ENCODE peak calls at places on chromosomes 11 and 22, in four cellular contexts. B is ovary, T is lower leg skin, Y is IMR-90. D is an unnamed sample.

GRCh38 chr22:40413873-40414272 is 43.5 kb downstream of the SGSM3 start:
- DNase-seq in B (no peak), T (no peak), Y (no peak), D (no peak)

GRCh38 chr11:127217941-127218615 is 217.5 kb upstream of the KIRREL3 start:
- DNase-seq in B (no peak), T (no peak), Y (no peak), D (no peak)

GRCh38 chr11:22130462-22131053 is 62.3 kb upstream of the ANO5 start:
- DNase-seq in B (no peak), T (no peak), Y (no peak), D (no peak)

GRCh38 chr22:43742551-43742950 is 69.6 kb downstream of the EFCAB6 start:
- DNase-seq in B (no peak), T (no peak), Y (no peak), D (no peak)

GRCh38 chr11:102666331-102666957 is 39.1 kb downstream of the MMP27 start:
- DNase-seq in B (no peak), T (no peak), Y (peak), D (no peak)

GRCh38 chr11:81975261-81975900 is 758.3 kb downstream of the FAM181B start:
- DNase-seq in B (no peak), T (no peak), Y (no peak), D (no peak)

GRCh38 chr22:36612458-36612857 is 83.5 kb upstream of the EIF3D start:
- DNase-seq in B (no peak), T (no peak), Y (peak), D (no peak)

GRCh38 chr11:13983081-13983751 is 20.7 kb downstream of the SPON1 start:
- DNase-seq in B (peak), T (no peak), Y (peak), D (no peak)

GRCh38 chr22:35367331-35367886 is 13.5 kb upstream of the HMOX1 start:
- DNase-seq in B (no peak), T (no peak), Y (no peak), D (no peak)

GRCh38 chr11:134026655-134027343 is 42.1 kb upstream of the JAM3 start:
- DNase-seq in B (no peak), T (no peak), Y (no peak), D (no peak)

GRCh38 chr11:68780829-68781228 is 29.5 kb upstream of the TESMIN start:
- DNase-seq in B (no peak), T (no peak), Y (no peak), D (no peak)

GRCh38 chr22:49628351-49629023 is 199.2 kb downstream of the BRD1 start:
- DNase-seq in B (no peak), T (no peak), Y (no peak), D (no peak)

GRCh38 chr22:19664951-19665783 is 49.1 kb upstream of the SEPTIN5 start:
- DNase-seq in B (no peak), T (peak), Y (no peak), D (no peak)

GRCh38 chr11:77471520-77472234 is 2.2 kb downstream of the PAK1 start:
- DNase-seq in B (no peak), T (no peak), Y (no peak), D (no peak)

GRCh38 chr11:134358165-134358852 is 26.5 kb downstream of the GLB1L2 start:
- DNase-seq in B (no peak), T (peak), Y (no peak), D (no peak)

GRCh38 chr11:1202154-1202775 is 20.6 kb upstream of the MUC5B start:
- DNase-seq in B (no peak), T (peak), Y (no peak), D (no peak)

GRCh38 chr11:134645576-134645975 is 233.5 kb upstream of the B3GAT1 start:
- DNase-seq in B (no peak), T (peak), Y (no peak), D (no peak)

GRCh38 chr22:38176170-38176741 is 5.4 kb downstream of the PLA2G6 start:
- DNase-seq in B (peak), T (peak), Y (peak), D (no peak)

GRCh38 chr11:109308551-109308950 is 113.4 kb upstream of the C11orf87 start:
- DNase-seq in B (no peak), T (no peak), Y (no peak), D (no peak)

GRCh38 chr11:70028147-70028855 is 49.8 kb upstream of the ANO1 start:
- DNase-seq in B (no peak), T (peak), Y (no peak), D (no peak)

GRCh38 chr11:70026726-70027125 is 51.4 kb upstream of the ANO1 start:
- DNase-seq in B (no peak), T (peak), Y (no peak), D (no peak)

GRCh38 chr11:70029831-70030811 is 48.0 kb upstream of the ANO1 start:
- DNase-seq in B (no peak), T (peak), Y (no peak), D (no peak)

GRCh38 chr11:70027451-70027850 is 50.7 kb upstream of the ANO1 start:
- DNase-seq in B (no peak), T (peak), Y (no peak), D (no peak)

DNA sequence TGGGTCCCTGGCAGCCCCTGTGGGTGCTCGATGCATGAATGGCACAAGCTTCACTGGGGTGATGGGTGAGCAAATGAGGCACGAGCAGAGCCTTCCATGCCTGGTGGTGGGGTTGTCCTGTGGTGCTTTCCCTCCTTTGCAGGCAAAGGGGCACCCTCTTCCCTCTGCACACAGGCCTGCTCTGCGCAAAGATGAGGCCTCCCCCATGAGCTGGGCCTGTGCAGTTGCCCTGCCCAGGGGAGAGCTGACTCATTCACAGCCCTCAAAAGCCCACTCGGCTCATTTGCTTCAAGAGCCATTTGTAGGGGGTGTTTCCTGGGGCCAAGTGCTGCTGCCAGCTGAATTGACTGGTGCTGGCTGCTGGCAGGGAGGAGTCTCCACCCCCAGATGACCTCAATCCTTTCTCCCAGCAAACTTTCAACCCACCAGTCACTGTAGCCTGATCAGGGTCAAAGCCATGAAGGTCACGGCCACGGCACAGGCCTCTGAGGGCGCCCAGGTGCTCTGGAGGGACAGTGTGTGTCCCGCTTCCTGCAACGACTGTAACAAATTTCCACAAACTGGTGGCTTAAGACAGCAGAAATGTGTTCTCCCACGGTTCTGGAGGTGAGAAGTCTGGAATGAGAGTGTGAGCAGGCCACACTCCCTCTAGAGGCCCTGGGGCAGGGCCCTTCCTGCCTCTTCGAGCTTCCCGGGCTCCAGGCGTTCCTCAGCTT is 48.8 kb upstream of the ANO1 start:
- DNase-seq in B (no peak), T (peak), Y (no peak), D (no peak)
- TF ChIP-seq POLR2A in B (no peak), T (no peak), Y (no peak), D (no peak)

GRCh38 chr11:128476729-128477128 is 110.6 kb downstream of the ETS1 start:
- DNase-seq in B (no peak), T (no peak), Y (no peak), D (no peak)
- TF ChIP-seq POLR2A in B (no peak), T (no peak), Y (no peak), D (no peak)

DNA sequence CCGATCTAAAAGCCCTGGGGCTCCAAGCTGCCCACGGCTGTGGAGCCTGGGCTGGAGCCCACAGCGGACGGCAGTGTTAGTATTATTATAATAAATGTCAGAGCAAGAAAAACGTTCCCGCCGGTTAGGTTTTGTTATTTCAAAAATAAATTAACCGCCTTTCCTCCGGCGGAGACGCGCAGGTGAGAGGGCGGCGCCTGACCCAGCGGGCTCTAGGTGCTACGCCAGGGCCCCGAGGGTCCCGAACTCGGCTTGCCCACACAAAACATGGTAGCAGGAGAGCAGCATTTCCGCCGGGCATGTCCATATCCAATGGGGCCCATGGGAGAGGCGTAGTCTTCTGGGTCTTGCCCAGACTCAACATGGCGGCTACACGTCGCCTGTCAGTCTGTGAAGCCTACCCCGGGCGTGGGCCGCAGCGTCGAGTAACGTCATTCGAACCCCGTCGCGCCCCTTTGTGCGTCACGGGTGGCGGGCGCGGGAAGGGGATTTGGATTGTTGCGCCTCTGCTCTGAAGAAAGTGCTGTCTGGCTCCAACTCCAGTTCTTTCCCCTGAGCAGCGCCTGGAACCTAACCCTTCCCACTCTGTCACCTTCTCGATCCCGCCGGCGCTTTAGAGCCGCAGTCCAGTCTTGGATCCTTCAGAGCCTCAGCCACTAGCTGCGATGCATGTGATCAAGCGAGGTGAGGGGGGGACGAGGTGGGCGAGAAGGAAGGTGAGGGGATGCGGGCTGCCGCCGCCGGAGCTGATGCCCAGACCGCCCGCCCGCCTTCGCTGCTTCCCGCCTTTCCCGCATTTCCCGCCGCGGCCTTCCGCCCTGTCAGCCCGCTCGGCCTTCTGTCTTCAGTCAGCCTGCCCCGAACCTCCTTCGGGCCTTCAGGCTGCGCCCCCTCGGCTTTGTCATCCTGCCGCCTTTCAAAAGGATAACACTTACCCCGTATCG is at the start of gene RRM1:
- DNase-seq in B (peak), T (peak), Y (peak), D (peak)
- TF ChIP-seq POLR2A in B (peak), T (no peak), Y (peak), D (no peak)

GRCh38 chr22:30753701-30754100 is 59.0 kb downstream of the OSBP2 start:
- DNase-seq in B (no peak), T (no peak), Y (no peak), D (no peak)

GRCh38 chr22:30754971-30755759 is 60.5 kb downstream of the OSBP2 start:
- DNase-seq in B (peak), T (no peak), Y (peak), D (peak)

GRCh38 chr22:30751529-30751928 is 56.9 kb downstream of the OSBP2 start:
- DNase-seq in B (no peak), T (no peak), Y (no peak), D (no peak)

GRCh38 chr22:30754521-30754920 is 59.8 kb downstream of the OSBP2 start:
- DNase-seq in B (no peak), T (no peak), Y (no peak), D (no peak)

DNA sequence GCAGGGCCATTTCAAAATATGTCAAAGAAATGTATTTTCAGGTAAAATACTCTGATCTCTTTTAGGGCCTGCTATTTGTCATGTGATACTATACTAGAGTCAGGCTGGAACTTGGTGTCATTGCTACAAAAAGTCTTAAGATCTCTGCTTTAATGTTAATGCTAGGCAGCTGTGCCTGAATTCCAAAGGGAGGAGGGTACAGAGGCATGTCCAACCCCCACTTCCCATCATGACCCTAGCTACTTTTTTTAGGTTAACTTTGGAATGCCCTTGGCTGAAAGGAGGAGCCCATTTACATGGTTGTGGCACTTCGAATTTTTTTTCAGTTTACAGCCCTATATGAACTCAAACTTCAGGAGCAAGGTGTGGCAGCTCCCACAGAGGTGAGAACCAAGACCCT is 58.1 kb downstream of the OSBP2 start:
- DNase-seq in B (no peak), T (no peak), Y (no peak), D (no peak)
- TF ChIP-seq POLR2A in B (no peak), T (no peak), Y (no peak), D (no peak)

DNA sequence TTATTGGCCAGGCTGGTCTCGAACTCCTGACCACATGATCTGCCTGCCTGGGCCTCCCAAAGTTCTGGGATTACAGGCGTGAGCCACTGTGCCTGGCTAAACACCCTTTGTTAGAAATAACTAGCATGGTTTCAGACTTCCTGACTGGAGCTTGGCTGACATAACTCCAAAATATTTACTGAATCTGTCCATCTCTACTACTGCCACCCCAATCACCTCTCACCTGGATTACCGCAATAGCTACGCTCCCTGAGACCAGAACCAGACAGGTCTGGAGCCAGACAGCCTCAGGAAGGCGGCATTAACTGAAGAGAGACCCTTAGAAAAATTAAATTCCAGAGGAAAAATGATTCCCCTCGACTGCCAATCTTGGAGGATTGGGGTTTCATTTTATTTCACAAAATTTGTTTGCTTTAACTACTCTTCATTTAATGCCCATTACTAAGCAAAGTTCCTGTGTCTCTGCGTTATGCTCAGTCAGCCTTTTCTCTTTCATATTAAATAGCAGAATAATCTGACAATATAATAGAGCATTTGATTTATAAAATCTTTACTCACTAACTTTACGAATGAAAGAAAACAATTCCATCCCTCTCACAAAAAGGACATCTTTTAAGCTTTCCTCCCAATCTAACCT is 13.1 kb downstream of the TMEM25 start:
- DNase-seq in B (no peak), T (no peak), Y (no peak), D (no peak)
- TF ChIP-seq POLR2A in B (no peak), T (no peak), Y (no peak), D (no peak)

DNA sequence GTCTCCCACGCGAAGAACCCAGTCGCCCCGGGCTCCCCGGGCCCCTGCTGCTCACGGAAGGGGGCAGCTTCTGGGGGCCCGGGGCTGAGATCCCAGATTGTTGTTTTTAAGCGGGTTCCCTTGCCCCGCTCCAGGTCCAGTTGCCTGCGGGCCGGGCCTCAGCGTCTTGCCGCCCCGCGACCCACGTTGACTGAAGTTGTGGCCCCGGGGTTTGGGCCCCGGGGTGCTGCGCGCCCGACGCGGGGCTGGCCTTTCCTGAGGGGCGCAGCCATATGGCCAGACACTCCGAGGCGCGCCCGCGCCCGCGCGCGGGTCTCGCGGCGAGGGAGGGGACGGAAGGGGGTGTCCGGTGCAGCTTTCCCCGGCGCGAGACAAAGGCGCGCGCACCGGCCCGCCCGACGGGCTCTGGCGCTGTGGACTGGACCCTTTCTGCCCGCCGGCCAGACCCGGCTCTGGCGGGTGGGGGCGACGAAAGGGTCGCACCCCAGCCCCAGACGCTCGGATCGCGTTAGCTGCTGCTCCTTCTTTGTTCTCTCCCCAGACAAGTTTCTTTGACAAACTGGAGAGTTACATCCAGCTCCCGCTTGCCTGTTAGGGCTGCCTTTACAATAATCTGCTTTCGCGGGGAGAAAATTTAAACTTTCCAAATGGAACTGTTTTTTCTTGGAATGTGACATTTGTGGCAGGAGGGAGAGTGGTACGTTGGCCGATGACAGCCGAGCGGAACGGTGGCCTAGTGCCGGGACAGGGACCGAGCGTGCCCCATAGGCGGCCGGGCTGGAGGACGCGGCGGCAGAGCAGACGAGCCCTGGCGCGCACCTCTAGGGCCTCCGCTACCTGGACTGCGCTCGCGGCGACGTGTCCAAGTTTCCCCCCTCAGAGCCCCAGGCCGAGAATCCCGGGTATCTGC is 701 bp downstream of the AMOTL1 start:
- DNase-seq in B (peak), T (peak), Y (peak), D (no peak)
- TF ChIP-seq POLR2A in B (no peak), T (no peak), Y (no peak), D (no peak)

GRCh38 chr11:17353228-17354021 is 1.8 kb downstream of the NCR3LG1 start:
- DNase-seq in B (peak), T (peak), Y (peak), D (peak)

GRCh38 chr11:17352925-17353227 is 1.3 kb downstream of the NCR3LG1 start:
- DNase-seq in B (peak), T (peak), Y (peak), D (no peak)

GRCh38 chr11:17351171-17351509 is 460 bp upstream of the NCR3LG1 start:
- DNase-seq in B (no peak), T (no peak), Y (no peak), D (no peak)

GRCh38 chr11:17350455-17351170 is 987 bp upstream of the NCR3LG1 start:
- DNase-seq in B (no peak), T (no peak), Y (no peak), D (no peak)

GRCh38 chr11:17351510-17352176 is at the start of gene NCR3LG1:
- DNase-seq in B (peak), T (peak), Y (peak), D (no peak)
- TF ChIP-seq POLR2A in B (peak), T (no peak), Y (peak), D (no peak)

DNA sequence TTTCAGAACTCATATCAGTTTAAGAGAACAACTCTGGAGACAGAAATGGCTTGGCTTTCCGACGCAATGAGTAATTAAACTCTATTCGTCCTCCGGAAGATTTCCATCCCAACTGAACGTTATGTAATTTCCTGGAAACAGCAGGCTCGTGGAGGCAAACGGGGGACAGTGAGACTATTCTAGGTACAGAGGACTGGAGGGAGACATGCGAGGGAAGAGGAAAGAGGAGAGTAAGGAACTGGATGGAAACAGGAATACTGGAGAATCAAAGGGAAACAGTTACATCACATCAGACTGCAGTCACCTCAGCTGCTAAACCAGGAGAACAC is 28.3 kb downstream of the PPP2R1B start:
- DNase-seq in B (no peak), T (no peak), Y (no peak), D (no peak)
- TF ChIP-seq POLR2A in B (no peak), T (no peak), Y (no peak), D (no peak)

D was measured in H54.